ENCODE peak calls at places on chromosomes 16 and 17, in seven cellular contexts. One of them, this sample, is unnamed. For H3K36me3 and H3K4me1, the result is how much of the 10 kb centered on the place peaks cover.

GRCh38 chr17:29566473-29567361 is at the start of gene ABHD15:
- DNase-seq in pancreas: peak
- DNase-seq in fibroblast of lung: peak
- DNase-seq in thoracic aorta: no peak
- DNase-seq in left lung: peak
- DNase-seq in DND-41: peak
- DNase-seq in transverse colon: peak
- DNase-seq in this sample: peak

GRCh38 chr17:61065263-61065773 is 334.3 kb upstream of the TBX2 start:
- DNase-seq in pancreas: no peak
- DNase-seq in fibroblast of lung: peak
- DNase-seq in left lung: no peak
- DNase-seq in thoracic aorta: no peak
- DNase-seq in DND-41: no peak
- DNase-seq in transverse colon: no peak
- DNase-seq in this sample: no peak

GRCh38 chr16:56013962-56014552 is 138.9 kb upstream of the CES5A start:
- DNase-seq in pancreas: peak
- DNase-seq in left lung: peak
- DNase-seq in fibroblast of lung: peak
- DNase-seq in thoracic aorta: no peak
- DNase-seq in transverse colon: peak
- DNase-seq in DND-41: peak
- DNase-seq in this sample: no peak

GRCh38 chr16:85148959-85149358 is 36.7 kb upstream of the CIBAR2 start:
- DNase-seq in fibroblast of lung: no peak
- DNase-seq in pancreas: no peak
- DNase-seq in transverse colon: no peak
- DNase-seq in thoracic aorta: no peak
- DNase-seq in left lung: no peak
- DNase-seq in DND-41: no peak
- DNase-seq in this sample: no peak

GRCh38 chr16:80265624-80266306 is 275.0 kb upstream of the DYNLRB2 start:
- DNase-seq in fibroblast of lung: no peak
- DNase-seq in left lung: no peak
- DNase-seq in thoracic aorta: no peak
- DNase-seq in pancreas: no peak
- DNase-seq in transverse colon: no peak
- DNase-seq in DND-41: no peak
- DNase-seq in this sample: no peak

GRCh38 chr16:58057784-58058183 is 32.2 kb downstream of the MMP15 start:
- DNase-seq in left lung: no peak
- DNase-seq in fibroblast of lung: no peak
- DNase-seq in DND-41: no peak
- DNase-seq in transverse colon: no peak
- DNase-seq in pancreas: no peak
- DNase-seq in thoracic aorta: no peak
- DNase-seq in this sample: no peak

GRCh38 chr16:48537909-48538745 is 71.9 kb downstream of the N4BP1 start:
- DNase-seq in pancreas: no peak
- DNase-seq in left lung: peak
- DNase-seq in fibroblast of lung: peak
- DNase-seq in thoracic aorta: no peak
- DNase-seq in transverse colon: peak
- DNase-seq in DND-41: no peak
- DNase-seq in this sample: peak

GRCh38 chr17:55420776-55421178 is 858 bp downstream of the MMD start:
- DNase-seq in thoracic aorta: no peak
- DNase-seq in pancreas: peak
- DNase-seq in transverse colon: peak
- DNase-seq in DND-41: peak
- DNase-seq in left lung: peak
- DNase-seq in fibroblast of lung: peak
- DNase-seq in this sample: peak

GRCh38 chr16:26860506-26860905 is 206.2 kb upstream of the C16orf82 start:
- DNase-seq in left lung: no peak
- DNase-seq in pancreas: no peak
- DNase-seq in fibroblast of lung: no peak
- DNase-seq in transverse colon: no peak
- DNase-seq in thoracic aorta: no peak
- DNase-seq in DND-41: no peak
- DNase-seq in this sample: no peak

GRCh38 chr16:3938471-3938842 is 57.9 kb upstream of the CREBBP start:
- DNase-seq in fibroblast of lung: no peak
- DNase-seq in left lung: no peak
- DNase-seq in transverse colon: no peak
- DNase-seq in pancreas: no peak
- DNase-seq in thoracic aorta: no peak
- DNase-seq in DND-41: no peak
- DNase-seq in this sample: no peak

GRCh38 chr16:84617068-84617630 is 729 bp downstream of the COTL1 start:
- DNase-seq in DND-41: no peak
- DNase-seq in pancreas: no peak
- DNase-seq in fibroblast of lung: no peak
- DNase-seq in thoracic aorta: no peak
- DNase-seq in left lung: no peak
- DNase-seq in transverse colon: peak
- DNase-seq in this sample: peak

GRCh38 chr16:84985079-84986065 is 26.0 kb downstream of the ZDHHC7 start:
- DNase-seq in left lung: no peak
- DNase-seq in thoracic aorta: no peak
- DNase-seq in transverse colon: no peak
- DNase-seq in fibroblast of lung: peak
- DNase-seq in DND-41: no peak
- DNase-seq in pancreas: no peak
- DNase-seq in this sample: peak

GRCh38 chr17:72383053-72383847 is 262.4 kb downstream of the SOX9 start:
- DNase-seq in thoracic aorta: no peak
- DNase-seq in pancreas: no peak
- DNase-seq in fibroblast of lung: peak
- DNase-seq in DND-41: no peak
- DNase-seq in left lung: no peak
- DNase-seq in transverse colon: no peak
- DNase-seq in this sample: peak

GRCh38 chr16:87185983-87186382 is 131.2 kb downstream of the C16orf95 start:
- DNase-seq in thoracic aorta: no peak
- DNase-seq in left lung: no peak
- DNase-seq in DND-41: no peak
- DNase-seq in pancreas: no peak
- DNase-seq in fibroblast of lung: no peak
- DNase-seq in transverse colon: no peak
- DNase-seq in this sample: no peak

GRCh38 chr17:82933911-82934310 is 94.1 kb upstream of the ZNF750 start:
- DNase-seq in fibroblast of lung: no peak
- DNase-seq in left lung: no peak
- DNase-seq in pancreas: no peak
- DNase-seq in DND-41: no peak
- DNase-seq in thoracic aorta: no peak
- DNase-seq in transverse colon: peak
- DNase-seq in this sample: peak

GRCh38 chr17:30831257-30831656 is 509 bp upstream of the ATAD5 start:
- DNase-seq in DND-41: peak
- DNase-seq in transverse colon: no peak
- DNase-seq in thoracic aorta: no peak
- DNase-seq in left lung: no peak
- DNase-seq in pancreas: no peak
- DNase-seq in fibroblast of lung: no peak
- DNase-seq in this sample: no peak

GRCh38 chr16:83586036-83586810 is 221.6 kb upstream of the HSBP1 start:
- DNase-seq in transverse colon: no peak
- DNase-seq in thoracic aorta: no peak
- DNase-seq in left lung: no peak
- DNase-seq in pancreas: no peak
- DNase-seq in DND-41: no peak
- DNase-seq in fibroblast of lung: no peak
- DNase-seq in this sample: no peak

GRCh38 chr17:78356163-78356713 is 3.6 kb downstream of the SOCS3 start:
- DNase-seq in left lung: peak
- DNase-seq in pancreas: no peak
- DNase-seq in transverse colon: peak
- DNase-seq in DND-41: peak
- DNase-seq in thoracic aorta: no peak
- DNase-seq in fibroblast of lung: peak
- DNase-seq in this sample: peak

GRCh38 chr17:79066963-79067362 is 7.7 kb upstream of the ENGASE start:
- DNase-seq in DND-41: no peak
- DNase-seq in thoracic aorta: no peak
- DNase-seq in left lung: peak
- DNase-seq in pancreas: no peak
- DNase-seq in transverse colon: no peak
- DNase-seq in fibroblast of lung: no peak
- DNase-seq in this sample: no peak

GRCh38 chr16:25493136-25493811 is 198.5 kb upstream of the HS3ST4 start:
- DNase-seq in pancreas: no peak
- DNase-seq in DND-41: no peak
- DNase-seq in fibroblast of lung: no peak
- DNase-seq in transverse colon: no peak
- DNase-seq in thoracic aorta: no peak
- DNase-seq in left lung: no peak
- DNase-seq in this sample: no peak

GRCh38 chr17:51259574-51260236 is at the start of gene MBTD1:
- DNase-seq in thoracic aorta: peak
- DNase-seq in transverse colon: peak
- DNase-seq in DND-41: peak
- DNase-seq in pancreas: peak
- DNase-seq in fibroblast of lung: peak
- DNase-seq in left lung: peak
- DNase-seq in this sample: peak
- H3K36me3 ChIP-seq in thoracic aorta: under half
- H3K36me3 ChIP-seq in transverse colon: under half
- H3K36me3 ChIP-seq in DND-41: half or more
- H3K36me3 ChIP-seq in pancreas: under half
- H3K36me3 ChIP-seq in fibroblast of lung: under half
- H3K36me3 ChIP-seq in left lung: under half
- H3K36me3 ChIP-seq in this sample: under half

DNA sequence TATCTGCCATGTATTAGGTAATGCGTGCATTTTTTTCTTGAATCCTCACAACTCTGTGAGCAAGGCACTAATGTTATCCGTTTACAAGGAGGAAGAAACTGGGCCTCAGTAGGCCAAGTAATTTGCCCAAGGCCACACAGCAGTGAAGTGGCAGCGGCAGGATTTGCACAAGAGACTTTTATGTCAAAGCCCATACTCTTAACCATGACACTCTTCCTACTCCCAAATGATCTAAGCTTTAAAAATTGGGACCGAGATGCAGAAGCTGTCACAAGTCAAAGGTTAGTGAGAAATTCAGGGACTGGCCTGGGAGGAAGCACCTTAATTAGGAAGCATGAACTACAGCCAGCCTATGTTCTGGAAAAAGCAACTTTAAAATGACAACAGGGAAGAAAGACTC is 10.7 kb downstream of the MAP3K14 start:
- DNase-seq in transverse colon: no peak
- DNase-seq in DND-41: no peak
- DNase-seq in pancreas: no peak
- DNase-seq in left lung: no peak
- DNase-seq in thoracic aorta: no peak
- DNase-seq in fibroblast of lung: no peak
- DNase-seq in this sample: no peak
- H3K4me1 ChIP-seq in transverse colon: half or more
- H3K4me1 ChIP-seq in DND-41: under half
- H3K4me1 ChIP-seq in pancreas: half or more
- H3K4me1 ChIP-seq in left lung: half or more
- H3K4me1 ChIP-seq in thoracic aorta: half or more
- H3K4me1 ChIP-seq in fibroblast of lung: under half
- H3K4me1 ChIP-seq in this sample: under half

DNA sequence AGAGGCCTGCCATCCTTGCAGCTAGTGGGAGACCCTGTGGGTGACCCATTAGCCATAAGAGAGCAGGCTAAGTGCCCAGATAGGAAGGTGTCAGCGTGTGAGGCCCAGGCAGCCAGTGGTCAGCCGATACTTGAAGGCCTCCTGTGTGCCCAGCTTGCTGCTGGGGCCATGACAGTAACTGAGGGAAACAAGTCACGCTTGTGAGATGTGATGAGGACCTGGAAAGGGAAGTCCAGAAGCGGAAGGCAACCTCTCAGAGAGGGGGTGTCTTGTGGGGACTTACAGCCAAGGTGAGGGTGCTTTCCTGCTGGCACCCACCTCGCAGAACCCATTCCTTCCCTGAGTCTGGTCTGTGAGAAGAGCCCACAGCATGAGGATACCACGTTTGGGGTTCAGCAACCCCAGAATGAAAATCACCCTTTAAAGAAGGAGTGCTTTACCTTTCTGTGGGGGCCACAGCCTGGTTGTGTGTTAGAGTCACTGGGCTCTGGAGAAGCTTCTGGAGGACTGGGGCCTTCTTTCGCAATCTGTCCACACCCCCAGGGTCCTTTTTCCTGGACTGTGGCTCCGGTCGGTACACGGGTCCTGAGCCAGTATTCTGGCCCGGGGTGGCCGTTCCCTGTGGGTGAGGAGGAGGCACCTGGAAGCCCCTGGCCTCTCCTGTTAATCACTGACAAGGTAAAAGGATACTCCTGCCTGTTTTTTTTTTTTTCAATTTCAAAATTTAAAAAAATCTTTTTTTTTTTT is 53.9 kb downstream of the PLCG2 start:
- DNase-seq in transverse colon: no peak
- DNase-seq in fibroblast of lung: no peak
- DNase-seq in thoracic aorta: no peak
- DNase-seq in pancreas: no peak
- DNase-seq in DND-41: no peak
- DNase-seq in left lung: no peak
- DNase-seq in this sample: no peak
- H3K4me3 ChIP-seq in transverse colon: no peak
- H3K4me3 ChIP-seq in fibroblast of lung: no peak
- H3K4me3 ChIP-seq in thoracic aorta: no peak
- H3K4me3 ChIP-seq in pancreas: no peak
- H3K4me3 ChIP-seq in DND-41: no peak
- H3K4me3 ChIP-seq in left lung: no peak
- H3K4me3 ChIP-seq in this sample: no peak

GRCh38 chr17:1158879-1159278 is 20.9 kb downstream of the ABR start:
- DNase-seq in left lung: no peak
- DNase-seq in transverse colon: no peak
- DNase-seq in thoracic aorta: no peak
- DNase-seq in fibroblast of lung: no peak
- DNase-seq in pancreas: no peak
- DNase-seq in DND-41: no peak
- DNase-seq in this sample: no peak
- H3K36me3 ChIP-seq in left lung: under half
- H3K36me3 ChIP-seq in transverse colon: under half
- H3K36me3 ChIP-seq in thoracic aorta: under half
- H3K36me3 ChIP-seq in fibroblast of lung: under half
- H3K36me3 ChIP-seq in pancreas: under half
- H3K36me3 ChIP-seq in DND-41: under half
- H3K36me3 ChIP-seq in this sample: under half

This sample was measured in kidney.